ENCODE peak calls at places on chromosomes 5 and 9, in eight cellular contexts. One of them, this sample, is unnamed.

GRCh38 chr5:138720840-138721239 is 32.4 kb upstream of the CTNNA1 start:
- DNase-seq in stimulated activated CD4-positive, alpha-beta T cell treated with anti-CD3 and anti-CD28 coated beads, Interleukin-2, amount 100 ng/mL, for 24 hours: no peak
- DNase-seq in psoas muscle: no peak
- DNase-seq in activated CD8-positive, alpha-beta memory T cell treated with anti-CD3 and anti-CD28 coated beads for 48 hours: no peak
- DNase-seq in COR-L47: no peak
- DNase-seq in Kasumi-1: no peak
- DNase-seq in anterior cingulate cortex: no peak
- DNase-seq in left ventricle myocardium inferior: no peak
- DNase-seq in this sample: no peak

GRCh38 chr9:36194326-36195000 is 3.7 kb downstream of the CLTA start:
- DNase-seq in left ventricle myocardium inferior: no peak
- DNase-seq in anterior cingulate cortex: no peak
- DNase-seq in COR-L47: no peak
- DNase-seq in activated CD8-positive, alpha-beta memory T cell treated with anti-CD3 and anti-CD28 coated beads for 48 hours: no peak
- DNase-seq in stimulated activated CD4-positive, alpha-beta T cell treated with anti-CD3 and anti-CD28 coated beads, Interleukin-2, amount 100 ng/mL, for 24 hours: no peak
- DNase-seq in psoas muscle: no peak
- DNase-seq in Kasumi-1: no peak
- DNase-seq in this sample: no peak

GRCh38 chr9:113558632-113559502 is 95.3 kb downstream of the RGS3 start:
- DNase-seq in psoas muscle: peak
- DNase-seq in activated CD8-positive, alpha-beta memory T cell treated with anti-CD3 and anti-CD28 coated beads for 48 hours: no peak
- DNase-seq in Kasumi-1: no peak
- DNase-seq in stimulated activated CD4-positive, alpha-beta T cell treated with anti-CD3 and anti-CD28 coated beads, Interleukin-2, amount 100 ng/mL, for 24 hours: no peak
- DNase-seq in left ventricle myocardium inferior: peak
- DNase-seq in anterior cingulate cortex: no peak
- DNase-seq in COR-L47: peak
- DNase-seq in this sample: no peak

GRCh38 chr5:168327994-168328393 is 36.5 kb downstream of the WWC1 start:
- DNase-seq in activated CD8-positive, alpha-beta memory T cell treated with anti-CD3 and anti-CD28 coated beads for 48 hours: no peak
- DNase-seq in COR-L47: no peak
- DNase-seq in anterior cingulate cortex: no peak
- DNase-seq in psoas muscle: no peak
- DNase-seq in Kasumi-1: no peak
- DNase-seq in stimulated activated CD4-positive, alpha-beta T cell treated with anti-CD3 and anti-CD28 coated beads, Interleukin-2, amount 100 ng/mL, for 24 hours: no peak
- DNase-seq in left ventricle myocardium inferior: no peak
- DNase-seq in this sample: no peak

GRCh38 chr9:127844821-127845359 is 9.6 kb downstream of the ENG start:
- DNase-seq in anterior cingulate cortex: no peak
- DNase-seq in activated CD8-positive, alpha-beta memory T cell treated with anti-CD3 and anti-CD28 coated beads for 48 hours: no peak
- DNase-seq in stimulated activated CD4-positive, alpha-beta T cell treated with anti-CD3 and anti-CD28 coated beads, Interleukin-2, amount 100 ng/mL, for 24 hours: no peak
- DNase-seq in COR-L47: no peak
- DNase-seq in psoas muscle: peak
- DNase-seq in left ventricle myocardium inferior: peak
- DNase-seq in Kasumi-1: no peak
- DNase-seq in this sample: no peak

GRCh38 chr9:126591083-126591482 is 22.6 kb upstream of the LMX1B start:
- DNase-seq in left ventricle myocardium inferior: no peak
- DNase-seq in psoas muscle: no peak
- DNase-seq in Kasumi-1: no peak
- DNase-seq in stimulated activated CD4-positive, alpha-beta T cell treated with anti-CD3 and anti-CD28 coated beads, Interleukin-2, amount 100 ng/mL, for 24 hours: no peak
- DNase-seq in COR-L47: no peak
- DNase-seq in anterior cingulate cortex: no peak
- DNase-seq in activated CD8-positive, alpha-beta memory T cell treated with anti-CD3 and anti-CD28 coated beads for 48 hours: no peak
- DNase-seq in this sample: no peak

GRCh38 chr5:11346336-11346735 is 557.9 kb downstream of the CTNND2 start:
- DNase-seq in stimulated activated CD4-positive, alpha-beta T cell treated with anti-CD3 and anti-CD28 coated beads, Interleukin-2, amount 100 ng/mL, for 24 hours: no peak
- DNase-seq in psoas muscle: no peak
- DNase-seq in COR-L47: no peak
- DNase-seq in left ventricle myocardium inferior: no peak
- DNase-seq in anterior cingulate cortex: no peak
- DNase-seq in activated CD8-positive, alpha-beta memory T cell treated with anti-CD3 and anti-CD28 coated beads for 48 hours: no peak
- DNase-seq in Kasumi-1: no peak
- DNase-seq in this sample: no peak

GRCh38 chr9:105306533-105307140 is 62.2 kb downstream of the SLC44A1 start:
- DNase-seq in stimulated activated CD4-positive, alpha-beta T cell treated with anti-CD3 and anti-CD28 coated beads, Interleukin-2, amount 100 ng/mL, for 24 hours: no peak
- DNase-seq in Kasumi-1: no peak
- DNase-seq in COR-L47: no peak
- DNase-seq in activated CD8-positive, alpha-beta memory T cell treated with anti-CD3 and anti-CD28 coated beads for 48 hours: no peak
- DNase-seq in psoas muscle: no peak
- DNase-seq in left ventricle myocardium inferior: no peak
- DNase-seq in anterior cingulate cortex: no peak
- DNase-seq in this sample: no peak

GRCh38 chr5:32462618-32463017 is 18.1 kb upstream of the ZFR start:
- DNase-seq in anterior cingulate cortex: peak
- DNase-seq in activated CD8-positive, alpha-beta memory T cell treated with anti-CD3 and anti-CD28 coated beads for 48 hours: no peak
- DNase-seq in stimulated activated CD4-positive, alpha-beta T cell treated with anti-CD3 and anti-CD28 coated beads, Interleukin-2, amount 100 ng/mL, for 24 hours: peak
- DNase-seq in Kasumi-1: no peak
- DNase-seq in left ventricle myocardium inferior: no peak
- DNase-seq in COR-L47: no peak
- DNase-seq in psoas muscle: no peak
- DNase-seq in this sample: no peak

GRCh38 chr5:14247054-14247386 is 103.9 kb downstream of the TRIO start:
- DNase-seq in anterior cingulate cortex: no peak
- DNase-seq in stimulated activated CD4-positive, alpha-beta T cell treated with anti-CD3 and anti-CD28 coated beads, Interleukin-2, amount 100 ng/mL, for 24 hours: no peak
- DNase-seq in left ventricle myocardium inferior: no peak
- DNase-seq in COR-L47: no peak
- DNase-seq in Kasumi-1: no peak
- DNase-seq in psoas muscle: no peak
- DNase-seq in activated CD8-positive, alpha-beta memory T cell treated with anti-CD3 and anti-CD28 coated beads for 48 hours: no peak
- DNase-seq in this sample: no peak

GRCh38 chr9:128370367-128370751 is 815 bp upstream of the URM1 start:
- DNase-seq in activated CD8-positive, alpha-beta memory T cell treated with anti-CD3 and anti-CD28 coated beads for 48 hours: no peak
- DNase-seq in COR-L47: no peak
- DNase-seq in anterior cingulate cortex: no peak
- DNase-seq in psoas muscle: no peak
- DNase-seq in Kasumi-1: no peak
- DNase-seq in stimulated activated CD4-positive, alpha-beta T cell treated with anti-CD3 and anti-CD28 coated beads, Interleukin-2, amount 100 ng/mL, for 24 hours: no peak
- DNase-seq in left ventricle myocardium inferior: no peak
- DNase-seq in this sample: no peak

GRCh38 chr5:143023447-143024096 is 253.4 kb downstream of the ARHGAP26 start:
- DNase-seq in anterior cingulate cortex: peak
- DNase-seq in COR-L47: no peak
- DNase-seq in psoas muscle: peak
- DNase-seq in stimulated activated CD4-positive, alpha-beta T cell treated with anti-CD3 and anti-CD28 coated beads, Interleukin-2, amount 100 ng/mL, for 24 hours: peak
- DNase-seq in Kasumi-1: no peak
- DNase-seq in left ventricle myocardium inferior: peak
- DNase-seq in activated CD8-positive, alpha-beta memory T cell treated with anti-CD3 and anti-CD28 coated beads for 48 hours: no peak
- DNase-seq in this sample: no peak

GRCh38 chr5:169160405-169160901 is 140.5 kb downstream of the SLIT3 start:
- DNase-seq in left ventricle myocardium inferior: no peak
- DNase-seq in activated CD8-positive, alpha-beta memory T cell treated with anti-CD3 and anti-CD28 coated beads for 48 hours: no peak
- DNase-seq in psoas muscle: no peak
- DNase-seq in anterior cingulate cortex: no peak
- DNase-seq in COR-L47: no peak
- DNase-seq in Kasumi-1: no peak
- DNase-seq in stimulated activated CD4-positive, alpha-beta T cell treated with anti-CD3 and anti-CD28 coated beads, Interleukin-2, amount 100 ng/mL, for 24 hours: no peak
- DNase-seq in this sample: no peak

GRCh38 chr5:71894091-71894490 is 175.0 kb downstream of the CARTPT start:
- DNase-seq in psoas muscle: no peak
- DNase-seq in stimulated activated CD4-positive, alpha-beta T cell treated with anti-CD3 and anti-CD28 coated beads, Interleukin-2, amount 100 ng/mL, for 24 hours: no peak
- DNase-seq in COR-L47: no peak
- DNase-seq in Kasumi-1: no peak
- DNase-seq in activated CD8-positive, alpha-beta memory T cell treated with anti-CD3 and anti-CD28 coated beads for 48 hours: no peak
- DNase-seq in left ventricle myocardium inferior: no peak
- DNase-seq in anterior cingulate cortex: no peak
- DNase-seq in this sample: no peak